ENCODE peak calls at places on chromosomes 6 and 20, in seven cellular contexts. One of them, this sample, is unnamed.

GRCh38 chr6:150499882-150500312 is 99.8 kb upstream of the PLEKHG1 start:
- DNase-seq in mesendoderm: no peak
- DNase-seq in GDM1: no peak
- DNase-seq in lung microvascular endothelial cell: no peak
- DNase-seq in smooth muscle cell of the brain vasculature: no peak
- DNase-seq in T-helper 9 cell: no peak
- DNase-seq in C1 segment of cervical spinal cord: no peak
- DNase-seq in this sample: no peak

GRCh38 chr6:70124882-70125535 is 177.9 kb downstream of the COL9A1 start:
- DNase-seq in mesendoderm: no peak
- DNase-seq in GDM1: no peak
- DNase-seq in lung microvascular endothelial cell: peak
- DNase-seq in smooth muscle cell of the brain vasculature: no peak
- DNase-seq in T-helper 9 cell: no peak
- DNase-seq in C1 segment of cervical spinal cord: no peak
- DNase-seq in this sample: no peak

GRCh38 chr6:131949615-131949908 is 1.6 kb downstream of the CCN2 start:
- DNase-seq in mesendoderm: no peak
- DNase-seq in GDM1: no peak
- DNase-seq in lung microvascular endothelial cell: no peak
- DNase-seq in smooth muscle cell of the brain vasculature: no peak
- DNase-seq in T-helper 9 cell: no peak
- DNase-seq in C1 segment of cervical spinal cord: no peak
- DNase-seq in this sample: no peak

GRCh38 chr20:49288784-49289696 is 11.2 kb upstream of the ZNFX1 start:
- DNase-seq in mesendoderm: peak
- DNase-seq in GDM1: no peak
- DNase-seq in lung microvascular endothelial cell: no peak
- DNase-seq in smooth muscle cell of the brain vasculature: no peak
- DNase-seq in T-helper 9 cell: no peak
- DNase-seq in C1 segment of cervical spinal cord: no peak
- DNase-seq in this sample: no peak

GRCh38 chr6:1538810-1539482 is 70.8 kb upstream of the FOXC1 start:
- DNase-seq in mesendoderm: no peak
- DNase-seq in GDM1: no peak
- DNase-seq in lung microvascular endothelial cell: no peak
- DNase-seq in smooth muscle cell of the brain vasculature: no peak
- DNase-seq in T-helper 9 cell: no peak
- DNase-seq in C1 segment of cervical spinal cord: no peak
- DNase-seq in this sample: no peak

GRCh38 chr6:31203345-31203979 is 33.0 kb upstream of the POU5F1 start:
- DNase-seq in mesendoderm: peak
- DNase-seq in GDM1: no peak
- DNase-seq in lung microvascular endothelial cell: peak
- DNase-seq in smooth muscle cell of the brain vasculature: no peak
- DNase-seq in T-helper 9 cell: peak
- DNase-seq in C1 segment of cervical spinal cord: no peak
- DNase-seq in this sample: no peak

GRCh38 chr20:57666834-57667157 is 43.0 kb downstream of the PMEPA1 start:
- DNase-seq in mesendoderm: no peak
- DNase-seq in GDM1: no peak
- DNase-seq in lung microvascular endothelial cell: no peak
- DNase-seq in smooth muscle cell of the brain vasculature: no peak
- DNase-seq in T-helper 9 cell: no peak
- DNase-seq in C1 segment of cervical spinal cord: no peak
- DNase-seq in this sample: no peak

GRCh38 chr6:53119772-53120409 is 28.8 kb downstream of the GCM1 start:
- DNase-seq in mesendoderm: peak
- DNase-seq in GDM1: no peak
- DNase-seq in lung microvascular endothelial cell: peak
- DNase-seq in smooth muscle cell of the brain vasculature: peak
- DNase-seq in T-helper 9 cell: no peak
- DNase-seq in C1 segment of cervical spinal cord: no peak
- DNase-seq in this sample: peak

GRCh38 chr20:53939554-53940355 is 130.6 kb downstream of the BCAS1 start:
- DNase-seq in mesendoderm: peak
- DNase-seq in GDM1: peak
- DNase-seq in lung microvascular endothelial cell: peak
- DNase-seq in smooth muscle cell of the brain vasculature: peak
- DNase-seq in T-helper 9 cell: peak
- DNase-seq in C1 segment of cervical spinal cord: no peak
- DNase-seq in this sample: peak

GRCh38 chr20:63703976-63704748 is 3.6 kb downstream of the ARFRP1 start:
- DNase-seq in mesendoderm: no peak
- DNase-seq in GDM1: no peak
- DNase-seq in lung microvascular endothelial cell: peak
- DNase-seq in smooth muscle cell of the brain vasculature: no peak
- DNase-seq in T-helper 9 cell: no peak
- DNase-seq in C1 segment of cervical spinal cord: no peak
- DNase-seq in this sample: no peak

GRCh38 chr6:11425431-11425871 is 112.1 kb upstream of the TMEM170B start:
- DNase-seq in mesendoderm: peak
- DNase-seq in GDM1: no peak
- DNase-seq in lung microvascular endothelial cell: no peak
- DNase-seq in smooth muscle cell of the brain vasculature: no peak
- DNase-seq in T-helper 9 cell: no peak
- DNase-seq in C1 segment of cervical spinal cord: no peak
- DNase-seq in this sample: no peak

GRCh38 chr20:60482201-60482600 is 524.0 kb downstream of the CDH26 start:
- DNase-seq in mesendoderm: no peak
- DNase-seq in GDM1: no peak
- DNase-seq in lung microvascular endothelial cell: no peak
- DNase-seq in smooth muscle cell of the brain vasculature: no peak
- DNase-seq in T-helper 9 cell: no peak
- DNase-seq in C1 segment of cervical spinal cord: no peak
- DNase-seq in this sample: no peak

GRCh38 chr6:82963527-82963926 is 102.1 kb downstream of the UBE3D start:
- DNase-seq in mesendoderm: peak
- DNase-seq in GDM1: no peak
- DNase-seq in lung microvascular endothelial cell: no peak
- DNase-seq in smooth muscle cell of the brain vasculature: no peak
- DNase-seq in T-helper 9 cell: no peak
- DNase-seq in C1 segment of cervical spinal cord: no peak
- DNase-seq in this sample: no peak

GRCh38 chr6:118103381-118104105 is 196.5 kb downstream of the SLC35F1 start:
- DNase-seq in mesendoderm: no peak
- DNase-seq in GDM1: no peak
- DNase-seq in lung microvascular endothelial cell: no peak
- DNase-seq in smooth muscle cell of the brain vasculature: no peak
- DNase-seq in T-helper 9 cell: no peak
- DNase-seq in C1 segment of cervical spinal cord: no peak
- DNase-seq in this sample: no peak

GRCh38 chr6:40753048-40753447 is 165.9 kb upstream of the LRFN2 start:
- DNase-seq in mesendoderm: no peak
- DNase-seq in GDM1: no peak
- DNase-seq in lung microvascular endothelial cell: no peak
- DNase-seq in smooth muscle cell of the brain vasculature: no peak
- DNase-seq in T-helper 9 cell: no peak
- DNase-seq in C1 segment of cervical spinal cord: no peak
- DNase-seq in this sample: no peak

GRCh38 chr20:22584630-22584921 is 204 bp upstream of the FOXA2 start:
- DNase-seq in mesendoderm: peak
- DNase-seq in GDM1: no peak
- DNase-seq in lung microvascular endothelial cell: no peak
- DNase-seq in smooth muscle cell of the brain vasculature: no peak
- DNase-seq in T-helper 9 cell: no peak
- DNase-seq in C1 segment of cervical spinal cord: no peak
- DNase-seq in this sample: no peak

GRCh38 chr20:21166801-21167200 is 40.9 kb downstream of the KIZ start:
- DNase-seq in mesendoderm: peak
- DNase-seq in GDM1: peak
- DNase-seq in lung microvascular endothelial cell: no peak
- DNase-seq in smooth muscle cell of the brain vasculature: no peak
- DNase-seq in T-helper 9 cell: no peak
- DNase-seq in C1 segment of cervical spinal cord: no peak
- DNase-seq in this sample: no peak